ENCODE peak calls at places on chromosomes 12 and 14, in nine cellular contexts. C, Z, V, G, Y, D, O, L and S are unnamed samples.

GRCh38 chr12:121524196-121524930 is 56.5 kb downstream of the KDM2B start:
- DNase-seq in C (no peak), Z (no peak), V (no peak), G (no peak), Y (no peak), D (no peak), O (no peak), L (no peak), S (no peak)

GRCh38 chr12:53053223-53054111 is 3.6 kb downstream of the TNS2 start:
- DNase-seq in C (peak; percentile 86), Z (peak; percentile 38), V (no peak), G (no peak), Y (peak; percentile 76), D (peak; percentile 82), O (peak; percentile 87), L (peak; percentile 70), S (no peak)

GRCh38 chr14:71022015-71022919 is 115.0 kb downstream of the PCNX1 start:
- DNase-seq in C (no peak), Z (no peak), V (no peak), G (no peak), Y (no peak), D (no peak), O (no peak), L (no peak), S (no peak)

GRCh38 chr14:53929871-53930685 is 26.5 kb downstream of the BMP4 start:
- DNase-seq in C (peak; percentile 62), Z (no peak), V (no peak), G (no peak), Y (no peak), D (no peak), O (no peak), L (peak; percentile 28), S (no peak)

GRCh38 chr12:121804417-121805111 is 755 bp downstream of the SETD1B start:
- DNase-seq in C (peak; percentile 67), Z (no peak), V (no peak), G (no peak), Y (no peak), D (no peak), O (peak; percentile 78), L (peak; percentile 65), S (no peak)

GRCh38 chr12:45655186-45655585 is 74.3 kb upstream of the ARID2 start:
- DNase-seq in C (peak; percentile 32), Z (peak; percentile 68), V (no peak), G (peak; percentile 36), Y (no peak), D (no peak), O (no peak), L (peak; percentile 52), S (no peak)

GRCh38 chr12:78414071-78414470 is 450.5 kb upstream of the SYT1 start:
- DNase-seq in C (no peak), Z (no peak), V (no peak), G (no peak), Y (no peak), D (no peak), O (no peak), L (no peak), S (no peak)

GRCh38 chr12:47077206-47078085 is 2.0 kb upstream of the PCED1B start:
- DNase-seq in C (no peak), Z (no peak), V (no peak), G (no peak), Y (no peak), D (no peak), O (no peak), L (peak; percentile 55), S (no peak)

GRCh38 chr14:74456684-74457083 is 30.7 kb upstream of the SYNDIG1L start:
- DNase-seq in C (no peak), Z (no peak), V (no peak), G (no peak), Y (no peak), D (no peak), O (no peak), L (no peak), S (no peak)

DNA sequence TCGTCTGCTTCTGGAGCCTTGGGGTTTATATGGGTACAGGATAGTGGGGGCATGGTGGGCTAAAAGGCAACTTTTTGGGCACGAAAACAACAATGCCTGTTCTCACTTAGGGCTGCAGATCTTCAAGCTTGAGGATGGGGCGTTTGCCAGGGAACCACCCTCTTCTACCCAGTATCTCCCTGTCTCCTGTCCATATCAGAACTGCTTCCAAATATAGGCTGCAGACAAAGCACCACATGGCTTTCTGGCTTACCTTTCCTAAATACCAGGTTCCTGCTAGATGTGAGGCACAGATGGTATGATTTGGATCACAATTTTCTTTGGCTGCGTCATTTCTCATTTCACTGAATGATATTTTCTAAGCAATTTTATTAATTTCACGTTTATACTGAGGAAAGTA is 70.4 kb downstream of the CMAS start:
- DNase-seq in C (no peak), Z (no peak), V (no peak), G (no peak), Y (no peak), D (no peak), O (no peak), L (no peak), S (no peak)
- TF ChIP-seq CTCF in C (no peak), Z (no peak), V (no peak), G (no peak), Y (no peak), D (no peak), O (no peak), L (no peak), S (no peak)

GRCh38 chr14:64605926-64606685 is 56.3 kb downstream of the PPP1R36 start:
- DNase-seq in C (no peak), Z (no peak), V (no peak), G (peak; percentile 47), Y (no peak), D (no peak), O (no peak), L (no peak), S (no peak)
- H3K4me3 ChIP-seq in C (no peak overlapping the region), Z (no peak overlapping the region), V (no peak overlapping the region), G (no peak overlapping the region), Y (no peak overlapping the region), D (no peak overlapping the region), O (no peak overlapping the region), L (no peak overlapping the region), S (no peak overlapping the region)

GRCh38 chr14:29089849-29090248 is 323.3 kb downstream of the FOXG1 start:
- DNase-seq in C (no peak), Z (no peak), V (no peak), G (no peak), Y (no peak), D (no peak), O (no peak), L (no peak), S (no peak)
- TF ChIP-seq CTCF in C (no peak), Z (no peak), V (no peak), G (no peak), Y (no peak), D (no peak), O (no peak), L (no peak), S (no peak)

DNA sequence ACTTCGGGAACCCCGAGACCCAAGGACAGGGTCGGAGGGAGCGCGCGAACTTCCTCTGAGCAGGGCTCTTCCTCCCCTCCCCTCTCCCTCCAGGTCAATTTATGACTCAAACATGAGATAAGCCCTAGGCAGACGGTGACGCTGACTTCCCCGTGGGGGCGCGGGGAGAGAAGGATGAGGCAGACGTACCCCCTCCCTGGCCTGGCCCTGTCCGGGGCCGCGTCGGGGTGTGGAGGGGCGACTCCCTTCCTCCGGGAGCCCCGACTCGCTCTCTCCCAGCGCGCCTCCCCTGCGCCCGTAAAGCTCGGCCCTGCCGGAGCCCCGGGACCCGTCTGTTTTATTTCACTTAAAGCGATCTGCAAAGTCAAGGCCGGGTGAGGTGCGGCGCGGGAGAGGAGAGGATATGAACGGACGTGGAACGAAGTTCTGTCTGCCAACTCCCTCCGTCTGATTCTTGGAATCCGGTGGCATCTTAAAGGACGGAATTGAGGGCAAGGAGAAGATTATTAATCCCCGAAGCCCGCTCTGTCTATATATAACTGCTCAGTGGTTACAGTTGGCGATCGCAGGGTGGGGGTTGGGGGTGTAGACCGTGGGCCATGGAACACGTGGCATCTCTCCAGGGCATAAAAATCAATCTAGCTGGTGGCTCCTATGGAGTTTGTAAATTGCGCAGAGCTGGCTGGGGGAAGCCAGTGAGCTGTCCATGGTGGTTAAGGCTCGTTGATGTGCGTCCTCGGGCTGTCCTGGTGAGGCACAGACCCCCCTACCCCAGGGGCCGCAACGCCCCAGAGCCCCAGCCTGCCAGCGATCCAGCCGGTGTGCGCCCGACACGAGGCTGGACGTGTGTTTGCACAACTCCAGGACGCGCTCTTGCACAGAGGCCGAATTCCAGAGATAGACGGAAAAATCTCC is 2.9 kb upstream of the PTHLH start:
- DNase-seq in C (peak; percentile 70), Z (peak; percentile 72), V (no peak), G (peak; percentile 74), Y (peak; percentile 17), D (no peak), O (peak; percentile 46), L (peak; percentile 68), S (no peak)
- H3K4me3 ChIP-seq in C (peak overlapping the region; percentile 27), Z (peak overlapping the region; percentile 42), V (peak overlapping the region; percentile 38), G (peak overlapping the region; percentile 41), Y (peak overlapping the region; percentile 44), D (peak overlapping the region; percentile 58), O (no peak overlapping the region), L (peak overlapping the region; percentile 37), S (peak overlapping the region; percentile 26)

GRCh38 chr12:20142956-20143355 is 225.4 kb upstream of the PDE3A start:
- DNase-seq in C (peak; percentile 17), Z (peak; percentile 13), V (no peak), G (no peak), Y (no peak), D (no peak), O (no peak), L (peak; percentile 10), S (no peak)
- TF ChIP-seq CTCF in C (peak; percentile 27), Z (peak; percentile 35), V (peak; percentile 35), G (peak; percentile 4), Y (no peak), D (no peak), O (no peak), L (no peak), S (no peak)